ENCODE peak calls at places on chromosomes 5 and 9, in seven cellular contexts. One of them, this sample, is unnamed.
A peak's percentile ranks its signal among the peaks of the same experiment; 100 is the strongest.

GRCh38 chr5:28603869-28604268 is 1565.5 kb upstream of the CDH9 start:
- DNase-seq in NCI-H1092 treated with DMSO at 0.1 percent for 48 hours: no peak
- DNase-seq in endothelial cell: no peak
- DNase-seq in stimulated activated CD8-positive, alpha-beta memory T cell treated with anti-CD3 and anti-CD28 coated beads, Interleukin-4, amount 100 ng/mL, for 1 hour: no peak
- DNase-seq in GM20000: no peak
- DNase-seq in NCI-H226: peak; percentile 7
- DNase-seq in stimulated activated CD4-positive, alpha-beta T cell treated with anti-CD3 and anti-CD28 coated beads, Interleukin-4, amount 100 ng/mL, for 1 hour: no peak
- DNase-seq in this sample: no peak

GRCh38 chr5:33685873-33686550 is 205.8 kb downstream of the ADAMTS12 start:
- DNase-seq in endothelial cell: no peak
- DNase-seq in stimulated activated CD4-positive, alpha-beta T cell treated with anti-CD3 and anti-CD28 coated beads, Interleukin-4, amount 100 ng/mL, for 1 hour: no peak
- DNase-seq in stimulated activated CD8-positive, alpha-beta memory T cell treated with anti-CD3 and anti-CD28 coated beads, Interleukin-4, amount 100 ng/mL, for 1 hour: no peak
- DNase-seq in GM20000: no peak
- DNase-seq in NCI-H1092 treated with DMSO at 0.1 percent for 48 hours: no peak
- DNase-seq in NCI-H226: no peak
- DNase-seq in this sample: no peak

GRCh38 chr9:132858756-132859155 is 19.3 kb downstream of the AK8 start:
- DNase-seq in endothelial cell: no peak
- DNase-seq in NCI-H226: no peak
- DNase-seq in GM20000: no peak
- DNase-seq in NCI-H1092 treated with DMSO at 0.1 percent for 48 hours: no peak
- DNase-seq in stimulated activated CD4-positive, alpha-beta T cell treated with anti-CD3 and anti-CD28 coated beads, Interleukin-4, amount 100 ng/mL, for 1 hour: no peak
- DNase-seq in stimulated activated CD8-positive, alpha-beta memory T cell treated with anti-CD3 and anti-CD28 coated beads, Interleukin-4, amount 100 ng/mL, for 1 hour: no peak
- DNase-seq in this sample: no peak

GRCh38 chr5:154712518-154713437 is 42.4 kb upstream of the LARP1 start:
- DNase-seq in NCI-H226: no peak
- DNase-seq in NCI-H1092 treated with DMSO at 0.1 percent for 48 hours: peak; percentile 44
- DNase-seq in stimulated activated CD8-positive, alpha-beta memory T cell treated with anti-CD3 and anti-CD28 coated beads, Interleukin-4, amount 100 ng/mL, for 1 hour: no peak
- DNase-seq in endothelial cell: no peak
- DNase-seq in GM20000: no peak
- DNase-seq in stimulated activated CD4-positive, alpha-beta T cell treated with anti-CD3 and anti-CD28 coated beads, Interleukin-4, amount 100 ng/mL, for 1 hour: no peak
- DNase-seq in this sample: no peak

GRCh38 chr5:105968961-105969360 is 1701.8 kb downstream of the EFNA5 start:
- DNase-seq in endothelial cell: no peak
- DNase-seq in NCI-H1092 treated with DMSO at 0.1 percent for 48 hours: no peak
- DNase-seq in NCI-H226: no peak
- DNase-seq in stimulated activated CD8-positive, alpha-beta memory T cell treated with anti-CD3 and anti-CD28 coated beads, Interleukin-4, amount 100 ng/mL, for 1 hour: no peak
- DNase-seq in GM20000: no peak
- DNase-seq in stimulated activated CD4-positive, alpha-beta T cell treated with anti-CD3 and anti-CD28 coated beads, Interleukin-4, amount 100 ng/mL, for 1 hour: no peak
- DNase-seq in this sample: no peak

GRCh38 chr5:153153086-153153485 is 337.4 kb upstream of the GRIA1 start:
- DNase-seq in GM20000: no peak
- DNase-seq in stimulated activated CD8-positive, alpha-beta memory T cell treated with anti-CD3 and anti-CD28 coated beads, Interleukin-4, amount 100 ng/mL, for 1 hour: no peak
- DNase-seq in NCI-H1092 treated with DMSO at 0.1 percent for 48 hours: no peak
- DNase-seq in endothelial cell: no peak
- DNase-seq in NCI-H226: peak; percentile 1
- DNase-seq in stimulated activated CD4-positive, alpha-beta T cell treated with anti-CD3 and anti-CD28 coated beads, Interleukin-4, amount 100 ng/mL, for 1 hour: no peak
- DNase-seq in this sample: no peak

GRCh38 chr5:76715484-76715733 is 517 bp upstream of the F2R start:
- DNase-seq in stimulated activated CD8-positive, alpha-beta memory T cell treated with anti-CD3 and anti-CD28 coated beads, Interleukin-4, amount 100 ng/mL, for 1 hour: no peak
- DNase-seq in endothelial cell: no peak
- DNase-seq in stimulated activated CD4-positive, alpha-beta T cell treated with anti-CD3 and anti-CD28 coated beads, Interleukin-4, amount 100 ng/mL, for 1 hour: no peak
- DNase-seq in GM20000: no peak
- DNase-seq in NCI-H1092 treated with DMSO at 0.1 percent for 48 hours: no peak
- DNase-seq in NCI-H226: no peak
- DNase-seq in this sample: no peak

GRCh38 chr5:101326766-101327165 is 423.7 kb upstream of the ST8SIA4 start:
- DNase-seq in GM20000: no peak
- DNase-seq in endothelial cell: no peak
- DNase-seq in NCI-H226: no peak
- DNase-seq in NCI-H1092 treated with DMSO at 0.1 percent for 48 hours: no peak
- DNase-seq in stimulated activated CD8-positive, alpha-beta memory T cell treated with anti-CD3 and anti-CD28 coated beads, Interleukin-4, amount 100 ng/mL, for 1 hour: no peak
- DNase-seq in stimulated activated CD4-positive, alpha-beta T cell treated with anti-CD3 and anti-CD28 coated beads, Interleukin-4, amount 100 ng/mL, for 1 hour: no peak
- DNase-seq in this sample: no peak

GRCh38 chr9:133478851-133479711 is at the start of gene SLC2A6:
- DNase-seq in NCI-H1092 treated with DMSO at 0.1 percent for 48 hours: peak; percentile 87
- DNase-seq in GM20000: peak; percentile 98
- DNase-seq in stimulated activated CD4-positive, alpha-beta T cell treated with anti-CD3 and anti-CD28 coated beads, Interleukin-4, amount 100 ng/mL, for 1 hour: peak; percentile 82
- DNase-seq in NCI-H226: peak; percentile 93
- DNase-seq in stimulated activated CD8-positive, alpha-beta memory T cell treated with anti-CD3 and anti-CD28 coated beads, Interleukin-4, amount 100 ng/mL, for 1 hour: peak; percentile 59
- DNase-seq in endothelial cell: peak; percentile 87
- DNase-seq in this sample: peak; percentile 80

GRCh38 chr5:1000329-1000728 is 8.3 kb upstream of the NKD2 start:
- DNase-seq in stimulated activated CD8-positive, alpha-beta memory T cell treated with anti-CD3 and anti-CD28 coated beads, Interleukin-4, amount 100 ng/mL, for 1 hour: no peak
- DNase-seq in endothelial cell: peak; percentile 2
- DNase-seq in NCI-H1092 treated with DMSO at 0.1 percent for 48 hours: no peak
- DNase-seq in stimulated activated CD4-positive, alpha-beta T cell treated with anti-CD3 and anti-CD28 coated beads, Interleukin-4, amount 100 ng/mL, for 1 hour: no peak
- DNase-seq in GM20000: no peak
- DNase-seq in NCI-H226: no peak
- DNase-seq in this sample: no peak

GRCh38 chr9:91474656-91475055 is 51.0 kb upstream of the NFIL3 start:
- DNase-seq in NCI-H226: no peak
- DNase-seq in GM20000: no peak
- DNase-seq in stimulated activated CD8-positive, alpha-beta memory T cell treated with anti-CD3 and anti-CD28 coated beads, Interleukin-4, amount 100 ng/mL, for 1 hour: no peak
- DNase-seq in endothelial cell: no peak
- DNase-seq in NCI-H1092 treated with DMSO at 0.1 percent for 48 hours: no peak
- DNase-seq in stimulated activated CD4-positive, alpha-beta T cell treated with anti-CD3 and anti-CD28 coated beads, Interleukin-4, amount 100 ng/mL, for 1 hour: no peak
- DNase-seq in this sample: no peak